ENCODE peak calls at places on chromosomes 13 and 19, in five cellular contexts. U is A549, T is K562, H is GM12878, K is HepG2. W is an unnamed sample.

GRCh38 chr19:2446390-2446789 is 10.4 kb downstream of the LMNB2 start:
- DNase-seq in K (no peak), U (no peak), H (no peak), T (no peak), W (no peak)

GRCh38 chr13:20160346-20161274 is at the start of gene GJA3:
- DNase-seq in H (no peak), K (no peak), T (peak), U (peak), W (no peak)

GRCh38 chr19:13846533-13847032 is 30.4 kb upstream of the NANOS3 start:
- DNase-seq in U (peak), T (peak), H (peak), K (peak), W (peak)

GRCh38 chr13:33999830-34000605 is 182.1 kb downstream of the RFC3 start:
- DNase-seq in H (no peak), K (no peak), T (no peak), U (no peak), W (no peak)

GRCh38 chr13:36753176-36753575 is 65.8 kb upstream of the RFXAP start:
- DNase-seq in K (no peak), U (no peak), H (no peak), T (no peak), W (no peak)

GRCh38 chr13:28320884-28321574 is 173.9 kb downstream of the FLT1 start:
- DNase-seq in U (no peak), T (no peak), K (peak), H (no peak), W (no peak)

GRCh38 chr13:39612023-39612637 is 9.1 kb upstream of the LHFPL6 start:
- DNase-seq in H (no peak), K (peak), T (peak), U (peak), W (no peak)

GRCh38 chr13:106521101-106521799 is 14.2 kb downstream of the EFNB2 start:
- DNase-seq in T (no peak), K (no peak), U (no peak), H (no peak), W (no peak)

GRCh38 chr13:49322702-49323101 is 75.0 kb downstream of the CDADC1 start:
- DNase-seq in H (no peak), K (no peak), U (no peak), T (no peak), W (no peak)

GRCh38 chr19:12733369-12733896 is 1.1 kb downstream of the TRIR start:
- DNase-seq in K (peak), H (no peak), U (peak), T (peak), W (no peak)

GRCh38 chr13:50410921-50411712 is 395.9 kb downstream of the KCNRG start:
- DNase-seq in H (no peak), U (peak), K (peak), T (peak), W (no peak)

GRCh38 chr13:85970727-85971126 is 171.5 kb upstream of the SLITRK6 start:
- DNase-seq in H (no peak), K (no peak), T (no peak), U (no peak), W (no peak)

GRCh38 chr19:40685016-40685526 is 5.4 kb downstream of the NUMBL start:
- DNase-seq in T (no peak), H (no peak), K (no peak), U (no peak), W (no peak)

GRCh38 chr13:38262211-38262610 is 87.4 kb upstream of the UFM1 start:
- DNase-seq in H (no peak), K (no peak), T (no peak), U (no peak), W (no peak)

GRCh38 chr13:27171830-27172494 is 351 bp upstream of the USP12 start:
- DNase-seq in H (no peak), K (peak), T (peak), U (peak), W (no peak)

GRCh38 chr19:45507864-45508680 is 793 bp downstream of the VASP start:
- DNase-seq in H (no peak), K (no peak), T (peak), U (peak), W (peak)

GRCh38 chr13:108036411-108036810 is 178.9 kb downstream of the LIG4 start:
- DNase-seq in T (no peak), K (no peak), H (no peak), U (no peak), W (no peak)

GRCh38 chr13:48585456-48585840 is 52.6 kb upstream of the RCBTB2 start:
- DNase-seq in H (no peak), K (peak), T (no peak), U (no peak), W (no peak)

GRCh38 chr19:35165200-35166058 is 10.9 kb downstream of the FXYD5 start:
- DNase-seq in T (peak), U (no peak), H (no peak), K (no peak), W (no peak)

DNA sequence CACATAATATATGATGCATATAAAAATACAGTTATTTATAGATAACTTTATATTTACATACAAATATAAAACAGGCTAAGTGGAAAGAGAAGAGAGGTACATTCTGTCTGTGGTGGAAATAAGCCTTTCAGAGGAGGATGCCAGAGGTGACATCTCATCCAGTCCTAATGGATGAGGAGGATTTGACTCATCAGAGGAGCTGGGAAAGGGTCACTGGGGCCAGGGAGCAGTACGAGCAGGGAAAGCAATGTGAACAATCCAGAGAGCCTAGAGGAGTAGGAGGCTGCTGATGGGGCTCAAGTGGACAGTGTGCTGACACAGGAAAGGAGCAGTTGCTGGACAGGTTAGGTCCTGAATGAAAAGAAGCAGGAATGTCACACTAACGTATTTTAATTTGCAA is 18.6 kb downstream of the NALCN start:
- DNase-seq in T (no peak), H (no peak), U (peak), K (no peak), W (no peak)
- TF ChIP-seq HDAC2 in T (no peak), H (no peak), U (no peak), K (no peak), W (no peak)

GRCh38 chr19:29679598-29680210 is 14.4 kb downstream of the PLEKHF1 start:
- DNase-seq in K (no peak), T (no peak), U (no peak), H (no peak), W (no peak)

GRCh38 chr19:29680447-29680846 is 15.2 kb downstream of the PLEKHF1 start:
- DNase-seq in K (no peak), U (no peak), H (no peak), T (no peak), W (no peak)

GRCh38 chr19:29677001-29677781 is 11.9 kb downstream of the PLEKHF1 start:
- DNase-seq in K (no peak), U (no peak), H (no peak), T (no peak), W (no peak)

GRCh38 chr19:29676586-29676985 is 11.3 kb downstream of the PLEKHF1 start:
- DNase-seq in U (no peak), K (no peak), T (no peak), H (no peak), W (no peak)

DNA sequence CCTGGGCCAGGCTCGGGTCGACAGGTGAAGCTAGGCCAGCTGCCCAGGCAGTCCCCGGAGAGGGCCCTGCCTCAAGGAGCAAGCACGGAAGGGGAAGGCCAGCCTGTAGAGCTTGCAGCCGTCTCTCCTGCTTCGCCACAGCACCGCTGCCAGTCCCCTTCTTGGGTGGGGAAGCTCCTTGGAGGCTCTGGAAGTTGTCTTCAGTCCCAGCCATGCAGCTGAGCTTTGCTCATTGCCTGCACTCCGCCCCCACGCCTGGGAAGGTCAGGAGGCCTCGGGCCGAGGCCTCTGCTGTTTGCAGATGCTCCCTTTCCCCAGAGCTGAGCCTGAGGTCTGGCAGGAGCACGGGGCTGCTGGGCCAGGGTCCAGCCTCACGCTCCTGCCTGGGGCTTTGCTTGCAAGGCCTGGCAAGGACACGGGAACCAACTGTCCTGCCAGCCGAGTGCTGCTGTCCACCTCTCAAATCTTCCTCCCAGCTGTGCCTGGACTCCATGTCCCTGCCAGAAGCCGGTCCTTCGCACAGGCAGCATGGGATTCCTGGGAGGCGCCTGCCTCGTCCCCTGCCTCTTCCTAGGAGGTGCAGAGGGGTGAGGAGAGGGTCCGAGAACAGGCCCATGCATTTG is 13.3 kb downstream of the PLEKHF1 start:
- DNase-seq in U (no peak), H (no peak), T (peak), K (peak), W (no peak)
- TF ChIP-seq HDAC2 in U (no peak), H (no peak), T (no peak), K (no peak), W (no peak)

DNA sequence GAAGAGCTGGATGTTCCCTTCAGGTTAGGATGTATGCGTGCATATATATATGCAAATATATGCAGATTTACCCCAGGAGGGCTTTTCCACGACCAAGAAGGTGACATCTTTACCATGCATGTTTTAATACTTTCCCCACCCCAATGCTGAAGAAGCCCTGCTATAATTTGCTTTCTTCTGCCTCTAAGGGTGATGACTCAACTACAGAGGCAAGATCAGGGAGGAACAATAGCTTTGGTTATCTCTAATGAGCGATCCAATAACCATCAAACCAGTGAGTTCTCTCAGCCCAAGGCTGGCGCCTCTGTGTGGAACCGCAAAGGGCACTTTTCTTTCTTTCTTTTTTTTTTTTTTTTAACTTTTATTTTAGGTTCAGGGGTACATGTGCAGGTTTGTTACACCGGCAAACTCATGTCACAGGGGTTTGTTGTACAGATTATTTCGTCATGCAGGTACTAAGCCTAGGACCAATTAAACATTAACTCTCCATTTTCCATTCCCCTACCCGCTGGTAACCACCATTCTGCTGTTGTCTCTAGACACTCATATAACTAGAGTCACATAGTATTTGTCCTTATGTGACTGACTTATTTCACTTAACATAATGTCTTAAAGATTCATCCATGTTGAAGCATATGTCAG is 25.7 kb upstream of the UBE2L5 start:
- DNase-seq in H (no peak), T (no peak), K (no peak), U (no peak), W (no peak)
- TF ChIP-seq HDAC2 in H (no peak), T (no peak), K (no peak), U (no peak), W (no peak)

GRCh38 chr13:93889430-93889829 is 590.1 kb downstream of the DCT start:
- DNase-seq in H (no peak), U (no peak), K (no peak), T (no peak), W (no peak)
- TF ChIP-seq HDAC2 in H (no peak), U (no peak), K (no peak), T (no peak), W (no peak)